ENCODE peak calls at places on chromosomes 1 and 21, in eight cellular contexts. One of them, this sample, is unnamed.

GRCh38 chr1:25515033-25515432 is 28.4 kb upstream of the LDLRAP1 start:
- DNase-seq in fibroblast of lung: no peak
- DNase-seq in CD4-positive, alpha-beta T cell: no peak
- DNase-seq in CD8-positive, alpha-beta memory T cell: peak
- DNase-seq in vagina: no peak
- DNase-seq in SJSA1: no peak
- DNase-seq in CD8-positive, alpha-beta T cell: no peak
- DNase-seq in AG04450: no peak
- DNase-seq in this sample: no peak

GRCh38 chr1:101107496-101108115 is 82.0 kb upstream of the DPH5 start:
- DNase-seq in fibroblast of lung: no peak
- DNase-seq in CD4-positive, alpha-beta T cell: no peak
- DNase-seq in CD8-positive, alpha-beta memory T cell: no peak
- DNase-seq in vagina: no peak
- DNase-seq in SJSA1: no peak
- DNase-seq in CD8-positive, alpha-beta T cell: no peak
- DNase-seq in AG04450: no peak
- DNase-seq in this sample: no peak

GRCh38 chr1:67759692-67760029 is 73.6 kb downstream of the GNG12 start:
- DNase-seq in fibroblast of lung: no peak
- DNase-seq in CD4-positive, alpha-beta T cell: no peak
- DNase-seq in CD8-positive, alpha-beta memory T cell: no peak
- DNase-seq in vagina: no peak
- DNase-seq in SJSA1: no peak
- DNase-seq in CD8-positive, alpha-beta T cell: no peak
- DNase-seq in AG04450: no peak
- DNase-seq in this sample: no peak

GRCh38 chr1:207172885-207173284 is 68.9 kb downstream of the C4BPA start:
- DNase-seq in fibroblast of lung: no peak
- DNase-seq in CD4-positive, alpha-beta T cell: no peak
- DNase-seq in CD8-positive, alpha-beta memory T cell: no peak
- DNase-seq in vagina: no peak
- DNase-seq in SJSA1: no peak
- DNase-seq in CD8-positive, alpha-beta T cell: no peak
- DNase-seq in AG04450: no peak
- DNase-seq in this sample: no peak

GRCh38 chr1:177783052-177783451 is 186.8 kb downstream of the SEC16B start:
- DNase-seq in fibroblast of lung: no peak
- DNase-seq in CD4-positive, alpha-beta T cell: no peak
- DNase-seq in CD8-positive, alpha-beta memory T cell: no peak
- DNase-seq in vagina: no peak
- DNase-seq in SJSA1: no peak
- DNase-seq in CD8-positive, alpha-beta T cell: no peak
- DNase-seq in AG04450: no peak
- DNase-seq in this sample: no peak

GRCh38 chr1:63245186-63245585 is 77.2 kb upstream of the FOXD3 start:
- DNase-seq in fibroblast of lung: no peak
- DNase-seq in CD4-positive, alpha-beta T cell: no peak
- DNase-seq in CD8-positive, alpha-beta memory T cell: no peak
- DNase-seq in vagina: no peak
- DNase-seq in SJSA1: no peak
- DNase-seq in CD8-positive, alpha-beta T cell: no peak
- DNase-seq in AG04450: no peak
- DNase-seq in this sample: no peak

GRCh38 chr1:21244986-21245687 is 45.1 kb downstream of the ECE1 start:
- DNase-seq in fibroblast of lung: no peak
- DNase-seq in CD4-positive, alpha-beta T cell: no peak
- DNase-seq in CD8-positive, alpha-beta memory T cell: no peak
- DNase-seq in vagina: no peak
- DNase-seq in SJSA1: no peak
- DNase-seq in CD8-positive, alpha-beta T cell: no peak
- DNase-seq in AG04450: no peak
- DNase-seq in this sample: peak

GRCh38 chr1:57325117-57325516 is 98.7 kb downstream of the DAB1 start:
- DNase-seq in fibroblast of lung: no peak
- DNase-seq in CD4-positive, alpha-beta T cell: no peak
- DNase-seq in CD8-positive, alpha-beta memory T cell: no peak
- DNase-seq in vagina: no peak
- DNase-seq in SJSA1: no peak
- DNase-seq in CD8-positive, alpha-beta T cell: no peak
- DNase-seq in AG04450: no peak
- DNase-seq in this sample: no peak

GRCh38 chr1:87739141-87739540 is 410.5 kb downstream of the LMO4 start:
- DNase-seq in fibroblast of lung: no peak
- DNase-seq in CD4-positive, alpha-beta T cell: no peak
- DNase-seq in CD8-positive, alpha-beta memory T cell: no peak
- DNase-seq in vagina: no peak
- DNase-seq in SJSA1: no peak
- DNase-seq in CD8-positive, alpha-beta T cell: no peak
- DNase-seq in AG04450: no peak
- DNase-seq in this sample: no peak

GRCh38 chr1:221336141-221336540 is 405.7 kb downstream of the DUSP10 start:
- DNase-seq in fibroblast of lung: peak
- DNase-seq in CD4-positive, alpha-beta T cell: no peak
- DNase-seq in CD8-positive, alpha-beta memory T cell: no peak
- DNase-seq in vagina: no peak
- DNase-seq in SJSA1: no peak
- DNase-seq in CD8-positive, alpha-beta T cell: no peak
- DNase-seq in AG04450: no peak
- DNase-seq in this sample: no peak

GRCh38 chr21:21200103-21200938 is 202.1 kb downstream of the NCAM2 start:
- DNase-seq in fibroblast of lung: peak
- DNase-seq in CD4-positive, alpha-beta T cell: no peak
- DNase-seq in CD8-positive, alpha-beta memory T cell: no peak
- DNase-seq in vagina: no peak
- DNase-seq in SJSA1: peak
- DNase-seq in CD8-positive, alpha-beta T cell: no peak
- DNase-seq in AG04450: peak
- DNase-seq in this sample: no peak

GRCh38 chr21:34771512-34772028 is 102.8 kb downstream of the CLIC6 start:
- DNase-seq in fibroblast of lung: peak
- DNase-seq in CD4-positive, alpha-beta T cell: no peak
- DNase-seq in CD8-positive, alpha-beta memory T cell: no peak
- DNase-seq in vagina: peak
- DNase-seq in SJSA1: peak
- DNase-seq in CD8-positive, alpha-beta T cell: no peak
- DNase-seq in AG04450: no peak
- DNase-seq in this sample: no peak

GRCh38 chr1:174023438-174023837 is 1.3 kb upstream of the RC3H1 start:
- DNase-seq in fibroblast of lung: no peak
- DNase-seq in CD4-positive, alpha-beta T cell: no peak
- DNase-seq in CD8-positive, alpha-beta memory T cell: no peak
- DNase-seq in vagina: no peak
- DNase-seq in SJSA1: no peak
- DNase-seq in CD8-positive, alpha-beta T cell: no peak
- DNase-seq in AG04450: no peak
- DNase-seq in this sample: peak

GRCh38 chr1:192632188-192632587 is 3.8 kb upstream of the RGS13 start:
- DNase-seq in fibroblast of lung: no peak
- DNase-seq in CD4-positive, alpha-beta T cell: no peak
- DNase-seq in CD8-positive, alpha-beta memory T cell: no peak
- DNase-seq in vagina: no peak
- DNase-seq in SJSA1: no peak
- DNase-seq in CD8-positive, alpha-beta T cell: no peak
- DNase-seq in AG04450: no peak
- DNase-seq in this sample: no peak

GRCh38 chr1:73781257-73781656 is 416.7 kb downstream of the LRRIQ3 start:
- DNase-seq in fibroblast of lung: no peak
- DNase-seq in CD4-positive, alpha-beta T cell: no peak
- DNase-seq in CD8-positive, alpha-beta memory T cell: no peak
- DNase-seq in vagina: no peak
- DNase-seq in SJSA1: no peak
- DNase-seq in CD8-positive, alpha-beta T cell: no peak
- DNase-seq in AG04450: no peak
- DNase-seq in this sample: no peak

GRCh38 chr21:37551406-37552355 is 185.1 kb downstream of the DYRK1A start:
- DNase-seq in fibroblast of lung: peak
- DNase-seq in CD4-positive, alpha-beta T cell: no peak
- DNase-seq in CD8-positive, alpha-beta memory T cell: no peak
- DNase-seq in vagina: peak
- DNase-seq in SJSA1: no peak
- DNase-seq in CD8-positive, alpha-beta T cell: no peak
- DNase-seq in AG04450: no peak
- DNase-seq in this sample: no peak

GRCh38 chr21:38821248-38821647 is 15.5 kb downstream of the ETS2 start:
- DNase-seq in fibroblast of lung: no peak
- DNase-seq in CD4-positive, alpha-beta T cell: no peak
- DNase-seq in CD8-positive, alpha-beta memory T cell: no peak
- DNase-seq in vagina: no peak
- DNase-seq in SJSA1: no peak
- DNase-seq in CD8-positive, alpha-beta T cell: no peak
- DNase-seq in AG04450: no peak
- DNase-seq in this sample: no peak

GRCh38 chr1:16187748-16188401 is 24.6 kb downstream of the ARHGEF19 start:
- DNase-seq in fibroblast of lung: peak
- DNase-seq in CD4-positive, alpha-beta T cell: peak
- DNase-seq in CD8-positive, alpha-beta memory T cell: peak
- DNase-seq in vagina: no peak
- DNase-seq in SJSA1: peak
- DNase-seq in CD8-positive, alpha-beta T cell: peak
- DNase-seq in AG04450: peak
- DNase-seq in this sample: peak

GRCh38 chr1:205225901-205226765 is 1.6 kb upstream of the TMCC2 start:
- DNase-seq in fibroblast of lung: no peak
- DNase-seq in CD4-positive, alpha-beta T cell: no peak
- DNase-seq in CD8-positive, alpha-beta memory T cell: no peak
- DNase-seq in vagina: no peak
- DNase-seq in SJSA1: peak
- DNase-seq in CD8-positive, alpha-beta T cell: no peak
- DNase-seq in AG04450: no peak
- DNase-seq in this sample: no peak

DNA sequence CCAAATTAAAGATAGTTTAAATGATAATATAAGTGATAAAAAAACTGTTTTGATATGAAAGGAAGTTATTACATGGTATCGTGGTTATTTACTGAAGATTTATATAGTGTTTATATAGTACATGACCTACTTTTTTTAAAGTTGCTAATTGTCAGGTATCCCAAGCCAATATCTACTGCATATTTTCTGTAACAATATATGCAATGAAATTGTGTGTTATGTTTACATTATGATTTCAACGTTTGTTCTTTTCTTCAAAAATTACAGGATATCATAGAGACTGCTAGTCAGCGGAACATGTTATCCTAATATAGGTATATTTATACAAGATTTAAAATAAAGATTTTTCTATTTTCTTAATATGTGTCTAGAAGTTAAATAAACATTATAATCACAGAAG is 167.5 kb upstream of the DPYD start:
- DNase-seq in fibroblast of lung: no peak
- DNase-seq in CD4-positive, alpha-beta T cell: no peak
- DNase-seq in CD8-positive, alpha-beta memory T cell: no peak
- DNase-seq in vagina: no peak
- DNase-seq in SJSA1: no peak
- DNase-seq in CD8-positive, alpha-beta T cell: no peak
- DNase-seq in AG04450: no peak
- DNase-seq in this sample: no peak
- H3K27ac ChIP-seq in fibroblast of lung: no peak
- H3K27ac ChIP-seq in CD4-positive, alpha-beta T cell: no peak
- H3K27ac ChIP-seq in CD8-positive, alpha-beta memory T cell: no peak
- H3K27ac ChIP-seq in vagina: no peak
- H3K27ac ChIP-seq in SJSA1: no peak
- H3K27ac ChIP-seq in CD8-positive, alpha-beta T cell: no peak
- H3K27ac ChIP-seq in AG04450: no peak
- H3K27ac ChIP-seq in this sample: peak

DNA sequence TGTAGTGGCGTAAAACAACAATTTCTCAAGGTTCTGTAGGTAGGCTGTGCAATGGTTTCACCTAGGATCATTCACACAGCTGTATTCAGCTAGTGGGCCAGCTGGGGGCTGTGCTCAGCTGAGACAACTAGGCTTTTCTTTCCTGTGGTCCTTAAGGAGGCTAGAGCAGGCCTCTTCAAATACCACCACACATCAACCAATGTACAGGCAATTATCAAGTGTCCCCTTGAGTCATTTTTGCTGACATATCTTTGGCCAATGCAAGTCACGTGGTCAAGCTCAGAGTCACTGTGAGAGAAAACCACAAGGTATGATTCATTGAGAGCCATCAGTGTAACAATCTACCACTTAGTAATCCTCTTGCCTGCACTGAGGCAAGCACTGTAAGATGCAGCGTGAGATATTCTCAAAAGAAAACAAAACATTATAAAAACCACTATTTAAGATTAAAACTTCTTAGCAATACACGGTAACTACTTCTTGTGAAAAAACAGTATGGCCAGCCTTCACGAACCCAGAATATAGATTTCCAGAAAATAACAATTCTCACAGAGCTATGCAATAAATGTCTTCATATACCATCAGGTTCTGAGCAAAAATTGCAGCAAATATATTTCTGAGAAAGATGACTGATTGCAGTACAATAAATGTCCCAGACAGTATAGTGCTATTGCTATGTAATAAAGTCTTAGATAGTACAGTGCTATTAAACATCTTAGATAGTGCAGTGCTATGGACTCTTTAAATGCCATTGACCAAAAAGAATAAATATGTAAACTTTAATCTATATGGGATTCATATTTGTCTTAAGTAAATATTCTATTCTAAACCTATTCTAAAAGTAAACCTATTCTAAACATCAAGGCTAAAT is 55.3 kb downstream of the NME7 start:
- DNase-seq in fibroblast of lung: peak
- DNase-seq in CD4-positive, alpha-beta T cell: no peak
- DNase-seq in CD8-positive, alpha-beta memory T cell: peak
- DNase-seq in vagina: no peak
- DNase-seq in SJSA1: peak
- DNase-seq in CD8-positive, alpha-beta T cell: peak
- DNase-seq in AG04450: peak
- DNase-seq in this sample: no peak
- H3K27ac ChIP-seq in fibroblast of lung: peak
- H3K27ac ChIP-seq in CD4-positive, alpha-beta T cell: no peak
- H3K27ac ChIP-seq in CD8-positive, alpha-beta memory T cell: no peak
- H3K27ac ChIP-seq in vagina: no peak
- H3K27ac ChIP-seq in SJSA1: no peak
- H3K27ac ChIP-seq in CD8-positive, alpha-beta T cell: no peak
- H3K27ac ChIP-seq in AG04450: peak
- H3K27ac ChIP-seq in this sample: peak

GRCh38 chr1:167601442-167602380 is 28.3 kb upstream of the RCSD1 start:
- DNase-seq in fibroblast of lung: no peak
- DNase-seq in CD4-positive, alpha-beta T cell: no peak
- DNase-seq in CD8-positive, alpha-beta memory T cell: no peak
- DNase-seq in vagina: no peak
- DNase-seq in SJSA1: no peak
- DNase-seq in CD8-positive, alpha-beta T cell: peak
- DNase-seq in AG04450: no peak
- DNase-seq in this sample: peak
- H3K27ac ChIP-seq in fibroblast of lung: no peak
- H3K27ac ChIP-seq in CD4-positive, alpha-beta T cell: no peak
- H3K27ac ChIP-seq in CD8-positive, alpha-beta memory T cell: no peak
- H3K27ac ChIP-seq in vagina: no peak
- H3K27ac ChIP-seq in SJSA1: no peak
- H3K27ac ChIP-seq in CD8-positive, alpha-beta T cell: no peak
- H3K27ac ChIP-seq in AG04450: no peak
- H3K27ac ChIP-seq in this sample: no peak

DNA sequence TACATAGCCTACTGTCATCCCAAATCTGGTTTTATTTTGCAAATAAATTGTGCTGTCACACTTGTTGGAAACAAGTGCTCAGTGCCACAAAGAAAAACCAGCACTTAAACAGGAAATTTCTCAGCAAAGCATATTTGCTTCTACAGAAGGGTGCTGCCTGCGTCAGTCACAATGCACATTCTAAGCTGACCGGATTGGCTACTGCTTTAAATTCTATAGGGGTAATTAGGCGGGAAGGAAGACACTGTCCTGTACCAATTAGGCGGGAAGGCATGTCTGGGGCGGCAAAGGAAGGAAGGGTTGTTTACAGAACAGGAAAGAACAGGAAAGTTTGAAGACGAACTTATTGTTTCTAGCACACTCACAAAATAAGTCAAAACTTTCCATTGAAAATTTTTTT is 2.8 kb downstream of the IFI16 start:
- DNase-seq in fibroblast of lung: peak
- DNase-seq in CD4-positive, alpha-beta T cell: peak
- DNase-seq in CD8-positive, alpha-beta memory T cell: peak
- DNase-seq in vagina: no peak
- DNase-seq in SJSA1: no peak
- DNase-seq in CD8-positive, alpha-beta T cell: peak
- DNase-seq in AG04450: no peak
- DNase-seq in this sample: no peak
- H3K27ac ChIP-seq in fibroblast of lung: no peak
- H3K27ac ChIP-seq in CD4-positive, alpha-beta T cell: peak
- H3K27ac ChIP-seq in CD8-positive, alpha-beta memory T cell: peak
- H3K27ac ChIP-seq in vagina: peak
- H3K27ac ChIP-seq in SJSA1: peak
- H3K27ac ChIP-seq in CD8-positive, alpha-beta T cell: peak
- H3K27ac ChIP-seq in AG04450: no peak
- H3K27ac ChIP-seq in this sample: no peak